ENCODE peak calls at places on chromosomes 4 and X, in nine cellular contexts. V is substantia nigra, I is LoVo, T is tibial nerve, R is dorsolateral prefrontal cortex, X is T-helper 9 cell, J is ACHN, M is fibroblast of mammary gland, Q is MCF 10A. O is an unnamed sample.

GRCh38 chr4:124631760-124632159 is 80.8 kb downstream of the ANKRD50 start:
- DNase-seq in V (no peak), I (peak; percentile 87), T (peak; percentile 12), R (no peak), X (no peak), J (peak; percentile 94), M (peak; percentile 97), Q (peak; percentile 98), O (peak; percentile 2)

GRCh38 chr4:174358823-174359222 is 75.1 kb downstream of the CEP44 start:
- DNase-seq in V (no peak), I (no peak), T (no peak), R (no peak), X (no peak), J (peak; percentile 35), M (peak; percentile 92), Q (peak; percentile 43), O (no peak)

GRCh38 chr4:2255501-2256155 is 6.3 kb downstream of the MXD4 start:
- DNase-seq in V (no peak), I (no peak), T (peak; percentile 8), R (peak; percentile 53), X (no peak), J (no peak), M (peak; percentile 33), Q (peak; percentile 77), O (no peak)

GRCh38 chr4:38092701-38093100 is 132.5 kb downstream of the PTTG2 start:
- DNase-seq in V (no peak), I (no peak), T (no peak), R (no peak), X (no peak), J (peak; percentile 5), M (peak; percentile 79), Q (no peak), O (no peak)

GRCh38 chr4:133151681-133152329 is 2.7 kb downstream of the PCDH10 start:
- DNase-seq in V (peak; percentile 72), I (no peak), T (no peak), R (peak; percentile 79), X (no peak), J (no peak), M (no peak), Q (no peak), O (no peak)

GRCh38 chr4:119290598-119290997 is 31.3 kb downstream of the FABP2 start:
- DNase-seq in V (no peak), I (no peak), T (no peak), R (no peak), X (no peak), J (no peak), M (no peak), Q (no peak), O (no peak)

GRCh38 chr4:6052679-6053078 is 34.4 kb upstream of the C4orf50 start:
- DNase-seq in V (no peak), I (no peak), T (no peak), R (no peak), X (no peak), J (no peak), M (no peak), Q (no peak), O (peak; percentile 21)

GRCh38 chr4:169993531-169993930 is 32.7 kb downstream of the MFAP3L start:
- DNase-seq in V (peak; percentile 82), I (no peak), T (peak; percentile 9), R (peak; percentile 69), X (no peak), J (no peak), M (no peak), Q (no peak), O (no peak)

GRCh38 chr4:48590884-48591283 is 100.8 kb downstream of the ZAR1 start:
- DNase-seq in V (no peak), I (no peak), T (no peak), R (no peak), X (no peak), J (no peak), M (no peak), Q (no peak), O (no peak)

GRCh38 chrX:15269618-15270521 is at the start of gene ASB9:
- DNase-seq in V (no peak), I (peak; percentile 43), T (peak; percentile 4), R (no peak), X (no peak), J (peak; percentile 80), M (peak; percentile 79), Q (peak; percentile 96), O (peak; percentile 78)

GRCh38 chr4:172751550-172751949 is 417.1 kb upstream of the GALNT7 start:
- DNase-seq in V (no peak), I (no peak), T (no peak), R (no peak), X (no peak), J (no peak), M (no peak), Q (no peak), O (no peak)

GRCh38 chr4:143025111-143025704 is 159.5 kb upstream of the USP38 start:
- DNase-seq in V (no peak), I (no peak), T (peak; percentile 45), R (no peak), X (no peak), J (peak; percentile 6), M (peak; percentile 28), Q (peak; percentile 64), O (peak; percentile 7)

GRCh38 chr4:149203256-149204001 is 612.2 kb downstream of the IQCM start:
- DNase-seq in V (no peak), I (no peak), T (no peak), R (no peak), X (no peak), J (no peak), M (peak; percentile 21), Q (peak; percentile 59), O (no peak)

GRCh38 chr4:89024051-89024675 is 32.8 kb downstream of the FAM13A start:
- DNase-seq in V (peak; percentile 25), I (peak; percentile 76), T (peak; percentile 88), R (no peak), X (peak; percentile 23), J (peak; percentile 74), M (peak; percentile 87), Q (peak; percentile 86), O (peak; percentile 69)

GRCh38 chr4:38565271-38566199 is 98.5 kb upstream of the KLF3 start:
- DNase-seq in V (no peak), I (peak; percentile 23), T (no peak), R (no peak), X (no peak), J (no peak), M (peak; percentile 36), Q (peak; percentile 92), O (no peak)

GRCh38 chr4:105900541-105900940 is 5.3 kb downstream of the NPNT start:
- DNase-seq in V (no peak), I (no peak), T (no peak), R (no peak), X (no peak), J (no peak), M (no peak), Q (no peak), O (no peak)

GRCh38 chrX:6383488-6383887 is 151.4 kb downstream of the VCX3A start:
- DNase-seq in V (no peak), I (no peak), T (no peak), R (no peak), X (no peak), J (no peak), M (no peak), Q (no peak), O (no peak)

GRCh38 chr4:170079981-170080380 is 9.8 kb downstream of the AADAT start:
- DNase-seq in V (no peak), I (no peak), T (no peak), R (no peak), X (no peak), J (no peak), M (no peak), Q (no peak), O (no peak)

GRCh38 chr4:23106516-23106915 is 413.8 kb downstream of the GBA3 start:
- DNase-seq in V (no peak), I (no peak), T (no peak), R (no peak), X (no peak), J (no peak), M (no peak), Q (no peak), O (no peak)

GRCh38 chr4:7979652-7979968 is 39.9 kb upstream of the AFAP1 start:
- DNase-seq in V (no peak), I (no peak), T (no peak), R (no peak), X (no peak), J (no peak), M (no peak), Q (no peak), O (no peak)

GRCh38 chr4:98996056-98996941 is 778 bp downstream of the METAP1 start:
- DNase-seq in V (no peak), I (peak; percentile 5), T (no peak), R (no peak), X (no peak), J (peak; percentile 61), M (peak; percentile 28), Q (peak; percentile 45), O (peak; percentile 38)

GRCh38 chr4:17376205-17376604 is 135.7 kb downstream of the QDPR start:
- DNase-seq in V (no peak), I (no peak), T (no peak), R (no peak), X (no peak), J (no peak), M (peak; percentile 69), Q (peak; percentile 61), O (no peak)

GRCh38 chrX:49163555-49164419 is 1.2 kb downstream of the MAGIX start:
- DNase-seq in V (peak; percentile 83), I (peak; percentile 72), T (peak; percentile 90), R (peak; percentile 80), X (peak; percentile 68), J (peak; percentile 72), M (peak; percentile 76), Q (peak; percentile 90), O (peak; percentile 86)

GRCh38 chr4:38236003-38236402 is 275.8 kb downstream of the PTTG2 start:
- DNase-seq in V (no peak), I (no peak), T (no peak), R (no peak), X (no peak), J (no peak), M (no peak), Q (no peak), O (no peak)

GRCh38 chr4:113584407-113585150 is 177.0 kb downstream of the CAMK2D start:
- DNase-seq in V (no peak), I (peak; percentile 50), T (no peak), R (no peak), X (no peak), J (peak; percentile 25), M (peak; percentile 69), Q (peak; percentile 59), O (no peak)

GRCh38 chr4:37425857-37426256 is 181.3 kb downstream of the NWD2 start:
- DNase-seq in V (no peak), I (no peak), T (no peak), R (no peak), X (no peak), J (no peak), M (no peak), Q (no peak), O (no peak)

GRCh38 chr4:151195801-151196200 is 81.2 kb upstream of the PRSS48 start:
- DNase-seq in V (no peak), I (peak; percentile 78), T (no peak), R (no peak), X (no peak), J (no peak), M (peak; percentile 85), Q (peak; percentile 44), O (no peak)

GRCh38 chrX:16436348-16437188 is 213.4 kb upstream of the S100G start:
- DNase-seq in V (peak; percentile 58), I (peak; percentile 61), T (peak; percentile 84), R (peak; percentile 64), X (peak; percentile 59), J (peak; percentile 64), M (peak; percentile 81), Q (peak; percentile 91), O (peak; percentile 61)

GRCh38 chrX:70331161-70331560 is 41.3 kb downstream of the KIF4A start:
- DNase-seq in V (no peak), I (no peak), T (no peak), R (no peak), X (no peak), J (no peak), M (peak; percentile 29), Q (no peak), O (no peak)

GRCh38 chrX:129540725-129541184 is 696 bp downstream of the OCRL start:
- DNase-seq in V (peak; percentile 20), I (peak; percentile 5), T (no peak), R (no peak), X (peak; percentile 0), J (no peak), M (peak; percentile 16), Q (peak; percentile 14), O (no peak)

GRCh38 chr4:89298788-89299152 is 8.8 kb downstream of the GPRIN3 start:
- DNase-seq in V (no peak), I (no peak), T (no peak), R (no peak), X (no peak), J (peak; percentile 35), M (peak; percentile 54), Q (peak; percentile 57), O (no peak)